ENCODE peak calls at places on chromosomes 11 and 22, in four cellular contexts. One of them, this sample, is unnamed.

GRCh38 chr11:61375709-61376108 is 13.5 kb downstream of the TMEM138 start:
- DNase-seq in pancreas: no peak
- DNase-seq in stimulated activated effector memory CD8-positive, alpha-beta T cell treated with anti-CD3 and anti-CD28 coated beads, Interleukin-12 subunit alpha, Interleukin-12 subunit beta, amount 100 ng/mL, for 72 hours: no peak
- DNase-seq in fibroblast of the conjunctiva: no peak
- DNase-seq in this sample: no peak

GRCh38 chr11:64040684-64041267 is 5.0 kb downstream of the FLRT1 start:
- DNase-seq in pancreas: no peak
- DNase-seq in stimulated activated effector memory CD8-positive, alpha-beta T cell treated with anti-CD3 and anti-CD28 coated beads, Interleukin-12 subunit alpha, Interleukin-12 subunit beta, amount 100 ng/mL, for 72 hours: no peak
- DNase-seq in fibroblast of the conjunctiva: no peak
- DNase-seq in this sample: no peak

GRCh38 chr11:17985517-17985916 is 27.3 kb downstream of the SERGEF start:
- DNase-seq in pancreas: peak
- DNase-seq in stimulated activated effector memory CD8-positive, alpha-beta T cell treated with anti-CD3 and anti-CD28 coated beads, Interleukin-12 subunit alpha, Interleukin-12 subunit beta, amount 100 ng/mL, for 72 hours: no peak
- DNase-seq in fibroblast of the conjunctiva: peak
- DNase-seq in this sample: no peak

GRCh38 chr22:40210814-40211213 is 33.1 kb downstream of the TNRC6B start:
- DNase-seq in pancreas: no peak
- DNase-seq in stimulated activated effector memory CD8-positive, alpha-beta T cell treated with anti-CD3 and anti-CD28 coated beads, Interleukin-12 subunit alpha, Interleukin-12 subunit beta, amount 100 ng/mL, for 72 hours: no peak
- DNase-seq in fibroblast of the conjunctiva: no peak
- DNase-seq in this sample: no peak

GRCh38 chr11:21174781-21175180 is 505.4 kb downstream of the NELL1 start:
- DNase-seq in pancreas: no peak
- DNase-seq in stimulated activated effector memory CD8-positive, alpha-beta T cell treated with anti-CD3 and anti-CD28 coated beads, Interleukin-12 subunit alpha, Interleukin-12 subunit beta, amount 100 ng/mL, for 72 hours: no peak
- DNase-seq in fibroblast of the conjunctiva: no peak
- DNase-seq in this sample: no peak

GRCh38 chr22:33515733-33516297 is 404.5 kb downstream of the LARGE1 start:
- DNase-seq in pancreas: no peak
- DNase-seq in stimulated activated effector memory CD8-positive, alpha-beta T cell treated with anti-CD3 and anti-CD28 coated beads, Interleukin-12 subunit alpha, Interleukin-12 subunit beta, amount 100 ng/mL, for 72 hours: no peak
- DNase-seq in fibroblast of the conjunctiva: no peak
- DNase-seq in this sample: no peak

GRCh38 chr22:17115311-17115710 is 5.8 kb downstream of the TMEM121B start:
- DNase-seq in pancreas: no peak
- DNase-seq in stimulated activated effector memory CD8-positive, alpha-beta T cell treated with anti-CD3 and anti-CD28 coated beads, Interleukin-12 subunit alpha, Interleukin-12 subunit beta, amount 100 ng/mL, for 72 hours: no peak
- DNase-seq in fibroblast of the conjunctiva: no peak
- DNase-seq in this sample: no peak

GRCh38 chr22:46377566-46378498 is 42.3 kb downstream of the TRMU start:
- DNase-seq in pancreas: peak
- DNase-seq in stimulated activated effector memory CD8-positive, alpha-beta T cell treated with anti-CD3 and anti-CD28 coated beads, Interleukin-12 subunit alpha, Interleukin-12 subunit beta, amount 100 ng/mL, for 72 hours: no peak
- DNase-seq in fibroblast of the conjunctiva: no peak
- DNase-seq in this sample: no peak

GRCh38 chr11:114846040-114846791 is 167.9 kb downstream of the NXPE2 start:
- DNase-seq in pancreas: no peak
- DNase-seq in stimulated activated effector memory CD8-positive, alpha-beta T cell treated with anti-CD3 and anti-CD28 coated beads, Interleukin-12 subunit alpha, Interleukin-12 subunit beta, amount 100 ng/mL, for 72 hours: no peak
- DNase-seq in fibroblast of the conjunctiva: no peak
- DNase-seq in this sample: peak

GRCh38 chr11:46826310-46827044 is 19.6 kb downstream of the CKAP5 start:
- DNase-seq in pancreas: peak
- DNase-seq in stimulated activated effector memory CD8-positive, alpha-beta T cell treated with anti-CD3 and anti-CD28 coated beads, Interleukin-12 subunit alpha, Interleukin-12 subunit beta, amount 100 ng/mL, for 72 hours: peak
- DNase-seq in fibroblast of the conjunctiva: peak
- DNase-seq in this sample: no peak

This sample was measured in NK-92 treated with Interleukin-12 subunit alpha and Interleukin-12 subunit beta, amount 100 ng/mL, for 24 hours.